ENCODE peak calls at places on chromosomes 7 and 10, in eight cellular contexts. One of them, this sample, is unnamed.

GRCh38 chr10:7258948-7259523 is 151.8 kb downstream of the SFMBT2 start:
- DNase-seq in tibial artery: no peak
- DNase-seq in pancreas: no peak
- DNase-seq in HFF-Myc: no peak
- DNase-seq in cardiac muscle cell: no peak
- DNase-seq in adrenal gland: no peak
- DNase-seq in PC-3: no peak
- DNase-seq in cardiac fibroblast: no peak
- DNase-seq in this sample: no peak

GRCh38 chr10:77147871-77148270 is 489.7 kb downstream of the KCNMA1 start:
- DNase-seq in tibial artery: no peak
- DNase-seq in pancreas: no peak
- DNase-seq in HFF-Myc: no peak
- DNase-seq in cardiac muscle cell: no peak
- DNase-seq in adrenal gland: no peak
- DNase-seq in PC-3: no peak
- DNase-seq in cardiac fibroblast: no peak
- DNase-seq in this sample: no peak

GRCh38 chr10:15485684-15486316 is 114.7 kb upstream of the FAM171A1 start:
- DNase-seq in tibial artery: peak; percentile 81
- DNase-seq in pancreas: no peak
- DNase-seq in HFF-Myc: no peak
- DNase-seq in cardiac muscle cell: peak; percentile 94
- DNase-seq in adrenal gland: peak; percentile 55
- DNase-seq in PC-3: no peak
- DNase-seq in cardiac fibroblast: peak; percentile 93
- DNase-seq in this sample: peak; percentile 16

GRCh38 chr7:82481499-82482097 is 38.0 kb upstream of the CACNA2D1 start:
- DNase-seq in tibial artery: no peak
- DNase-seq in pancreas: no peak
- DNase-seq in HFF-Myc: no peak
- DNase-seq in cardiac muscle cell: peak; percentile 46
- DNase-seq in adrenal gland: no peak
- DNase-seq in PC-3: peak; percentile 43
- DNase-seq in cardiac fibroblast: peak; percentile 52
- DNase-seq in this sample: peak; percentile 26

GRCh38 chr10:31004611-31005193 is 27.0 kb downstream of the ZNF438 start:
- DNase-seq in tibial artery: no peak
- DNase-seq in pancreas: no peak
- DNase-seq in HFF-Myc: peak; percentile 54
- DNase-seq in cardiac muscle cell: peak; percentile 90
- DNase-seq in adrenal gland: no peak
- DNase-seq in PC-3: peak; percentile 86
- DNase-seq in cardiac fibroblast: peak; percentile 90
- DNase-seq in this sample: peak; percentile 62

GRCh38 chr10:100043796-100044195 is 34.0 kb upstream of the DNMBP start:
- DNase-seq in tibial artery: peak; percentile 68
- DNase-seq in pancreas: no peak
- DNase-seq in HFF-Myc: peak; percentile 61
- DNase-seq in cardiac muscle cell: peak; percentile 81
- DNase-seq in adrenal gland: no peak
- DNase-seq in PC-3: no peak
- DNase-seq in cardiac fibroblast: peak; percentile 79
- DNase-seq in this sample: peak; percentile 60

GRCh38 chr7:29892231-29892630 is 85.9 kb downstream of the WIPF3 start:
- DNase-seq in tibial artery: no peak
- DNase-seq in pancreas: no peak
- DNase-seq in HFF-Myc: no peak
- DNase-seq in cardiac muscle cell: no peak
- DNase-seq in adrenal gland: no peak
- DNase-seq in PC-3: no peak
- DNase-seq in cardiac fibroblast: no peak
- DNase-seq in this sample: no peak

GRCh38 chr10:118960166-118961090 is 69.1 kb upstream of the NANOS1 start:
- DNase-seq in tibial artery: no peak
- DNase-seq in pancreas: no peak
- DNase-seq in HFF-Myc: no peak
- DNase-seq in cardiac muscle cell: peak; percentile 34
- DNase-seq in adrenal gland: peak; percentile 18
- DNase-seq in PC-3: peak; percentile 83
- DNase-seq in cardiac fibroblast: peak; percentile 36
- DNase-seq in this sample: peak; percentile 86

GRCh38 chr7:79055722-79056415 is 397.6 kb downstream of the MAGI2 start:
- DNase-seq in tibial artery: no peak
- DNase-seq in pancreas: peak; percentile 71
- DNase-seq in HFF-Myc: no peak
- DNase-seq in cardiac muscle cell: no peak
- DNase-seq in adrenal gland: peak; percentile 67
- DNase-seq in PC-3: peak; percentile 84
- DNase-seq in cardiac fibroblast: no peak
- DNase-seq in this sample: no peak

GRCh38 chr10:98414932-98415709 is at the start of gene PYROXD2:
- DNase-seq in tibial artery: peak; percentile 96
- DNase-seq in pancreas: peak; percentile 90
- DNase-seq in HFF-Myc: peak; percentile 81
- DNase-seq in cardiac muscle cell: peak; percentile 96
- DNase-seq in adrenal gland: peak; percentile 95
- DNase-seq in PC-3: peak; percentile 91
- DNase-seq in cardiac fibroblast: peak; percentile 96
- DNase-seq in this sample: peak; percentile 81

GRCh38 chr10:74081918-74082317 is 68.7 kb downstream of the AP3M1 start:
- DNase-seq in tibial artery: no peak
- DNase-seq in pancreas: no peak
- DNase-seq in HFF-Myc: no peak
- DNase-seq in cardiac muscle cell: no peak
- DNase-seq in adrenal gland: no peak
- DNase-seq in PC-3: no peak
- DNase-seq in cardiac fibroblast: peak; percentile 30
- DNase-seq in this sample: no peak

GRCh38 chr7:135714534-135715009 is 13.4 kb downstream of the SLC13A4 start:
- DNase-seq in tibial artery: no peak
- DNase-seq in pancreas: no peak
- DNase-seq in HFF-Myc: no peak
- DNase-seq in cardiac muscle cell: peak; percentile 43
- DNase-seq in adrenal gland: no peak
- DNase-seq in PC-3: peak; percentile 84
- DNase-seq in cardiac fibroblast: peak; percentile 58
- DNase-seq in this sample: peak; percentile 84

GRCh38 chr7:95693551-95694333 is 78.6 kb upstream of the DYNC1I1 start:
- DNase-seq in tibial artery: no peak
- DNase-seq in pancreas: no peak
- DNase-seq in HFF-Myc: no peak
- DNase-seq in cardiac muscle cell: peak; percentile 52
- DNase-seq in adrenal gland: no peak
- DNase-seq in PC-3: peak; percentile 15
- DNase-seq in cardiac fibroblast: peak; percentile 34
- DNase-seq in this sample: peak; percentile 46

GRCh38 chr10:3287566-3288445 is 115.2 kb upstream of the PITRM1 start:
- DNase-seq in tibial artery: no peak
- DNase-seq in pancreas: peak; percentile 78
- DNase-seq in HFF-Myc: no peak
- DNase-seq in cardiac muscle cell: no peak
- DNase-seq in adrenal gland: no peak
- DNase-seq in PC-3: peak; percentile 14
- DNase-seq in cardiac fibroblast: no peak
- DNase-seq in this sample: no peak
- TF ChIP-seq CTCF in tibial artery: no peak
- TF ChIP-seq CTCF in pancreas: no peak
- TF ChIP-seq CTCF in HFF-Myc: no peak
- TF ChIP-seq CTCF in cardiac muscle cell: no peak
- TF ChIP-seq CTCF in adrenal gland: no peak
- TF ChIP-seq CTCF in PC-3: peak; percentile 30
- TF ChIP-seq CTCF in cardiac fibroblast: no peak
- TF ChIP-seq CTCF in this sample: no peak

GRCh38 chr10:125003901-125004467 is 62.1 kb downstream of the ZRANB1 start:
- DNase-seq in tibial artery: peak; percentile 63
- DNase-seq in pancreas: peak; percentile 11
- DNase-seq in HFF-Myc: no peak
- DNase-seq in cardiac muscle cell: no peak
- DNase-seq in adrenal gland: peak; percentile 12
- DNase-seq in PC-3: no peak
- DNase-seq in cardiac fibroblast: no peak
- DNase-seq in this sample: no peak

GRCh38 chr10:125002423-125003145 is 60.7 kb downstream of the ZRANB1 start:
- DNase-seq in tibial artery: peak; percentile 63
- DNase-seq in pancreas: peak; percentile 36
- DNase-seq in HFF-Myc: no peak
- DNase-seq in cardiac muscle cell: no peak
- DNase-seq in adrenal gland: peak; percentile 76
- DNase-seq in PC-3: no peak
- DNase-seq in cardiac fibroblast: no peak
- DNase-seq in this sample: no peak

GRCh38 chr10:125004571-125005311 is 62.8 kb downstream of the ZRANB1 start:
- DNase-seq in tibial artery: peak; percentile 62
- DNase-seq in pancreas: no peak
- DNase-seq in HFF-Myc: no peak
- DNase-seq in cardiac muscle cell: no peak
- DNase-seq in adrenal gland: peak; percentile 12
- DNase-seq in PC-3: no peak
- DNase-seq in cardiac fibroblast: no peak
- DNase-seq in this sample: no peak

GRCh38 chr10:125002044-125002422 is 60.1 kb downstream of the ZRANB1 start:
- DNase-seq in tibial artery: no peak
- DNase-seq in pancreas: no peak
- DNase-seq in HFF-Myc: no peak
- DNase-seq in cardiac muscle cell: no peak
- DNase-seq in adrenal gland: peak; percentile 16
- DNase-seq in PC-3: no peak
- DNase-seq in cardiac fibroblast: no peak
- DNase-seq in this sample: no peak

DNA sequence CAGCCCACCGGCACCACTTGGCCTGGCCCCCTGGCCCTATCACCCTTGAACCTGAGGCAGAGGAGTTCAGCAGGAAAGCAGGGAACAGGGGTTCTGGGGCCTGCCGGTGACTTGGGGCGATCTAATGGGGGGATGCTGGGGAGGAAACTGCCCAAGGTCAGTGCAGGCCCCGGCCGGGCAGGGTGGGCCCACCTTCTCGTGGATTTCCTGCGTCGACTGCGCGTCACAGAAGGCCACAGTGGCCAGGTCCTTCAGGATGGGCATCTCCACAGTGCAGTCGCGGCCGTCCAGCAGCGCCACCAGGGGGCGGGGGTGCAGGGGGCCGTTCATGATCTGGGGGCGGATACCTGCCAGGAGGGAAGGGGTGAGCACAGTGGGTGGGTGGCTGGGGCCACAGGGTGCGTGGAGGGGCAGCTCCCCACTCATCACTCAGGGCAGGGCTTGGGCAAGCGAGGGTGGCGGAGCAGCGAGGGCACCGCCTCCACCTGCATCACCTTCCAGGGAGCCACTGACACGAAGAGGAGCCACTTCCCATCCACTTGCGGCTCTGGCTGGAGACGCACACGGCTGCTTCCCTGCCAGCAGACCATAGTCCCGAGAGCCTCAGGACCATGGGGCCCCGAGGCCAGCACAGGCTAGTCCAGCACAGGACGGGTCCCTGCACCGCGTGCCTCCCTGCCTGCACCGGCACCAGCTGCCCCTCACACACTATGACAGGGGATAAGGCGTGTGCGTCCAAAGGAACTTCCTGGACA is 61.4 kb downstream of the ZRANB1 start:
- DNase-seq in tibial artery: peak; percentile 66
- DNase-seq in pancreas: peak; percentile 31
- DNase-seq in HFF-Myc: no peak
- DNase-seq in cardiac muscle cell: no peak
- DNase-seq in adrenal gland: peak; percentile 17
- DNase-seq in PC-3: no peak
- DNase-seq in cardiac fibroblast: no peak
- DNase-seq in this sample: no peak
- TF ChIP-seq CTCF in tibial artery: no peak
- TF ChIP-seq CTCF in pancreas: no peak
- TF ChIP-seq CTCF in HFF-Myc: peak; percentile 11
- TF ChIP-seq CTCF in cardiac muscle cell: peak; percentile 3
- TF ChIP-seq CTCF in adrenal gland: no peak
- TF ChIP-seq CTCF in PC-3: no peak
- TF ChIP-seq CTCF in cardiac fibroblast: peak; percentile 13
- TF ChIP-seq CTCF in this sample: no peak

GRCh38 chr7:71636329-71636728 is 504.4 kb downstream of the GALNT17 start:
- DNase-seq in tibial artery: no peak
- DNase-seq in pancreas: no peak
- DNase-seq in HFF-Myc: no peak
- DNase-seq in cardiac muscle cell: peak; percentile 6
- DNase-seq in adrenal gland: no peak
- DNase-seq in PC-3: no peak
- DNase-seq in cardiac fibroblast: no peak
- DNase-seq in this sample: no peak

GRCh38 chr7:71638108-71638507 is 506.2 kb downstream of the GALNT17 start:
- DNase-seq in tibial artery: no peak
- DNase-seq in pancreas: no peak
- DNase-seq in HFF-Myc: no peak
- DNase-seq in cardiac muscle cell: no peak
- DNase-seq in adrenal gland: peak; percentile 66
- DNase-seq in PC-3: no peak
- DNase-seq in cardiac fibroblast: no peak
- DNase-seq in this sample: no peak

GRCh38 chr7:71637578-71637977 is 505.6 kb downstream of the GALNT17 start:
- DNase-seq in tibial artery: no peak
- DNase-seq in pancreas: no peak
- DNase-seq in HFF-Myc: no peak
- DNase-seq in cardiac muscle cell: peak; percentile 26
- DNase-seq in adrenal gland: peak; percentile 60
- DNase-seq in PC-3: no peak
- DNase-seq in cardiac fibroblast: peak; percentile 32
- DNase-seq in this sample: no peak

GRCh38 chr7:71630521-71630920 is 498.6 kb downstream of the GALNT17 start:
- DNase-seq in tibial artery: no peak
- DNase-seq in pancreas: no peak
- DNase-seq in HFF-Myc: no peak
- DNase-seq in cardiac muscle cell: no peak
- DNase-seq in adrenal gland: no peak
- DNase-seq in PC-3: no peak
- DNase-seq in cardiac fibroblast: no peak
- DNase-seq in this sample: no peak

GRCh38 chr7:71633571-71634008 is 501.6 kb downstream of the GALNT17 start:
- DNase-seq in tibial artery: no peak
- DNase-seq in pancreas: no peak
- DNase-seq in HFF-Myc: peak; percentile 10
- DNase-seq in cardiac muscle cell: peak; percentile 86
- DNase-seq in adrenal gland: peak; percentile 75
- DNase-seq in PC-3: peak; percentile 35
- DNase-seq in cardiac fibroblast: peak; percentile 79
- DNase-seq in this sample: peak; percentile 73
- TF ChIP-seq CTCF in tibial artery: no peak
- TF ChIP-seq CTCF in pancreas: no peak
- TF ChIP-seq CTCF in HFF-Myc: no peak
- TF ChIP-seq CTCF in cardiac muscle cell: no peak
- TF ChIP-seq CTCF in adrenal gland: no peak
- TF ChIP-seq CTCF in PC-3: no peak
- TF ChIP-seq CTCF in cardiac fibroblast: no peak
- TF ChIP-seq CTCF in this sample: no peak

DNA sequence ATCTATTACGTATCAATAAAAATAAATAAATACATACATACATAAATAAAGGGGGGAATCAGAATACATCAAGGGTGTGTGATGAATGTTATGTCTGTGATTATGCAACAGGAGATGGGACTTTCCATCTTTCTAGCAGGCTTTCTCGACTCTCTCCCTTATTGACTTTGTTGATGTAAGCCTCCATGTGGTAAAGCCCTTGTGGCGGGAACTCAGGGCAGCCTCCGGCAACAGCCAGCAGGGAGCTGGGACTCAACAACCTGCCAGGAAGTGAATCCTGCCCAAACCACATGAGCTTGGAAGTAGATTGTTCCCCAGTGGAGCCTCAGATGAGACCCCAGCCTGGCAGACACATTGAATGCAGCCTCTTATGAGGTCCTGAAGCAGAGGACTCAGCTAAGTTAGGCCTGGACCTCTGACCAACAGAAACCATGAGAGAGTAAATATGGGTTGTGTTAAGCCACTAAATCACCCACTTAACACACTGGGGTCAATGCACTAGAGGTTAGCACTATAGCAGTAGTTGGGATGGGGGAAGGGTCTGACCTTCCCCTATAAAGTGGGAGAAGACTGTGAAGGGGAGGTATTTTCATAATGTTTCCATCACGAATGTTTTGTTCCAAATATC is 104.0 kb downstream of the JCAD start:
- DNase-seq in tibial artery: no peak
- DNase-seq in pancreas: no peak
- DNase-seq in HFF-Myc: no peak
- DNase-seq in cardiac muscle cell: peak; percentile 56
- DNase-seq in adrenal gland: no peak
- DNase-seq in PC-3: no peak
- DNase-seq in cardiac fibroblast: peak; percentile 33
- DNase-seq in this sample: peak; percentile 93
- TF ChIP-seq CTCF in tibial artery: no peak
- TF ChIP-seq CTCF in pancreas: no peak
- TF ChIP-seq CTCF in HFF-Myc: no peak
- TF ChIP-seq CTCF in cardiac muscle cell: no peak
- TF ChIP-seq CTCF in adrenal gland: no peak
- TF ChIP-seq CTCF in PC-3: no peak
- TF ChIP-seq CTCF in cardiac fibroblast: peak; percentile 34
- TF ChIP-seq CTCF in this sample: no peak

This sample was measured in MCF 10A.